ENCODE peak calls at places on chromosomes 4 and X, in six cellular contexts. One of them, this sample, is unnamed.

GRCh38 chr4:110631582-110632505 is 9.0 kb upstream of the PITX2 start:
- DNase-seq in A549: peak; percentile 79
- DNase-seq in IMR-90: peak; percentile 84
- DNase-seq in K562: peak; percentile 71
- DNase-seq in GM12878: no peak
- DNase-seq in HepG2: peak; percentile 54
- DNase-seq in this sample: no peak

GRCh38 chr4:182014989-182015388 is 228.2 kb upstream of the TENM3 start:
- DNase-seq in A549: no peak
- DNase-seq in IMR-90: no peak
- DNase-seq in K562: no peak
- DNase-seq in GM12878: no peak
- DNase-seq in HepG2: no peak
- DNase-seq in this sample: no peak

GRCh38 chr4:155758500-155759371 is at the start of gene GUCY1B1:
- DNase-seq in A549: peak; percentile 76
- DNase-seq in IMR-90: peak; percentile 94
- DNase-seq in K562: peak; percentile 42
- DNase-seq in GM12878: peak; percentile 44
- DNase-seq in HepG2: no peak
- DNase-seq in this sample: peak; percentile 96

GRCh38 chr4:118993329-118993728 is 104.7 kb downstream of the SYNPO2 start:
- DNase-seq in A549: no peak
- DNase-seq in IMR-90: no peak
- DNase-seq in K562: no peak
- DNase-seq in GM12878: no peak
- DNase-seq in HepG2: no peak
- DNase-seq in this sample: no peak

GRCh38 chr4:103012085-103012484 is 7.4 kb downstream of the SLC9B1 start:
- DNase-seq in A549: no peak
- DNase-seq in IMR-90: peak; percentile 83
- DNase-seq in K562: no peak
- DNase-seq in GM12878: no peak
- DNase-seq in HepG2: no peak
- DNase-seq in this sample: no peak

GRCh38 chr4:39730067-39730466 is 32.1 kb downstream of the UBE2K start:
- DNase-seq in A549: no peak
- DNase-seq in IMR-90: no peak
- DNase-seq in K562: no peak
- DNase-seq in GM12878: no peak
- DNase-seq in HepG2: peak; percentile 9
- DNase-seq in this sample: no peak

GRCh38 chr4:1488831-1489638 is 82.8 kb upstream of the NKX1-1 start:
- DNase-seq in A549: no peak
- DNase-seq in IMR-90: no peak
- DNase-seq in K562: no peak
- DNase-seq in GM12878: no peak
- DNase-seq in HepG2: no peak
- DNase-seq in this sample: no peak

GRCh38 chr4:55396305-55397023 is 707 bp downstream of the TMEM165 start:
- DNase-seq in A549: peak; percentile 25
- DNase-seq in IMR-90: peak; percentile 38
- DNase-seq in K562: peak; percentile 54
- DNase-seq in GM12878: no peak
- DNase-seq in HepG2: peak; percentile 31
- DNase-seq in this sample: peak; percentile 47

GRCh38 chrX:109967151-109967550 is 35.8 kb upstream of the TMEM164 start:
- DNase-seq in A549: no peak
- DNase-seq in IMR-90: peak; percentile 15
- DNase-seq in K562: no peak
- DNase-seq in GM12878: no peak
- DNase-seq in HepG2: no peak
- DNase-seq in this sample: no peak

GRCh38 chr4:130712038-130712437 is 1616.1 kb downstream of the C4orf33 start:
- DNase-seq in A549: no peak
- DNase-seq in IMR-90: no peak
- DNase-seq in K562: no peak
- DNase-seq in GM12878: no peak
- DNase-seq in HepG2: no peak
- DNase-seq in this sample: no peak

GRCh38 chrX:12548746-12549145 is 242.5 kb upstream of the PRPS2 start:
- DNase-seq in A549: no peak
- DNase-seq in IMR-90: peak; percentile 17
- DNase-seq in K562: no peak
- DNase-seq in GM12878: no peak
- DNase-seq in HepG2: no peak
- DNase-seq in this sample: peak; percentile 17

GRCh38 chr4:30718889-30719252 is 1.3 kb upstream of the PCDH7 start:
- DNase-seq in A549: peak; percentile 0
- DNase-seq in IMR-90: peak; percentile 48
- DNase-seq in K562: no peak
- DNase-seq in GM12878: no peak
- DNase-seq in HepG2: no peak
- DNase-seq in this sample: no peak

GRCh38 chr4:117137143-117137542 is 51.8 kb upstream of the TRAM1L1 start:
- DNase-seq in A549: no peak
- DNase-seq in IMR-90: peak; percentile 97
- DNase-seq in K562: no peak
- DNase-seq in GM12878: no peak
- DNase-seq in HepG2: no peak
- DNase-seq in this sample: no peak

GRCh38 chr4:6520978-6521377 is 48.6 kb upstream of the PPP2R2C start:
- DNase-seq in A549: no peak
- DNase-seq in IMR-90: no peak
- DNase-seq in K562: no peak
- DNase-seq in GM12878: no peak
- DNase-seq in HepG2: no peak
- DNase-seq in this sample: no peak

GRCh38 chr4:128869801-128870509 is 60.5 kb downstream of the JADE1 start:
- DNase-seq in A549: no peak
- DNase-seq in IMR-90: peak; percentile 36
- DNase-seq in K562: no peak
- DNase-seq in GM12878: no peak
- DNase-seq in HepG2: no peak
- DNase-seq in this sample: no peak

GRCh38 chr4:72326692-72327632 is 242.1 kb downstream of the ADAMTS3 start:
- DNase-seq in A549: peak; percentile 2
- DNase-seq in IMR-90: peak; percentile 42
- DNase-seq in K562: no peak
- DNase-seq in GM12878: no peak
- DNase-seq in HepG2: peak; percentile 33
- DNase-seq in this sample: peak; percentile 36

GRCh38 chr4:25654971-25655963 is at the start of gene SLC34A2:
- DNase-seq in A549: no peak
- DNase-seq in IMR-90: no peak
- DNase-seq in K562: no peak
- DNase-seq in GM12878: no peak
- DNase-seq in HepG2: peak; percentile 7
- DNase-seq in this sample: no peak

GRCh38 chr4:117664706-117665444 is 369.4 kb upstream of the NDST3 start:
- DNase-seq in A549: no peak
- DNase-seq in IMR-90: no peak
- DNase-seq in K562: no peak
- DNase-seq in GM12878: no peak
- DNase-seq in HepG2: no peak
- DNase-seq in this sample: no peak

GRCh38 chrX:125266153-125266660 is 53.5 kb upstream of the TEX13C start:
- DNase-seq in A549: no peak
- DNase-seq in IMR-90: no peak
- DNase-seq in K562: no peak
- DNase-seq in GM12878: no peak
- DNase-seq in HepG2: no peak
- DNase-seq in this sample: no peak

GRCh38 chr4:124932447-124932846 is 219.9 kb upstream of the ANKRD50 start:
- DNase-seq in A549: no peak
- DNase-seq in IMR-90: no peak
- DNase-seq in K562: no peak
- DNase-seq in GM12878: no peak
- DNase-seq in HepG2: no peak
- DNase-seq in this sample: no peak

GRCh38 chr4:72444104-72444503 is 124.9 kb downstream of the ADAMTS3 start:
- DNase-seq in A549: no peak
- DNase-seq in IMR-90: no peak
- DNase-seq in K562: no peak
- DNase-seq in GM12878: no peak
- DNase-seq in HepG2: no peak
- DNase-seq in this sample: no peak

GRCh38 chrX:154307207-154307606 is 11.6 kb downstream of the TKTL1 start:
- DNase-seq in A549: no peak
- DNase-seq in IMR-90: no peak
- DNase-seq in K562: no peak
- DNase-seq in GM12878: no peak
- DNase-seq in HepG2: no peak
- DNase-seq in this sample: no peak

GRCh38 chrX:154310991-154311541 is 15.5 kb downstream of the TKTL1 start:
- DNase-seq in A549: no peak
- DNase-seq in IMR-90: peak; percentile 7
- DNase-seq in K562: no peak
- DNase-seq in GM12878: no peak
- DNase-seq in HepG2: no peak
- DNase-seq in this sample: no peak

GRCh38 chrX:154305481-154306205 is 10.0 kb downstream of the TKTL1 start:
- DNase-seq in A549: no peak
- DNase-seq in IMR-90: no peak
- DNase-seq in K562: no peak
- DNase-seq in GM12878: no peak
- DNase-seq in HepG2: no peak
- DNase-seq in this sample: no peak

GRCh38 chrX:154309041-154309775 is 13.6 kb downstream of the TKTL1 start:
- DNase-seq in A549: no peak
- DNase-seq in IMR-90: no peak
- DNase-seq in K562: no peak
- DNase-seq in GM12878: no peak
- DNase-seq in HepG2: no peak
- DNase-seq in this sample: no peak

DNA sequence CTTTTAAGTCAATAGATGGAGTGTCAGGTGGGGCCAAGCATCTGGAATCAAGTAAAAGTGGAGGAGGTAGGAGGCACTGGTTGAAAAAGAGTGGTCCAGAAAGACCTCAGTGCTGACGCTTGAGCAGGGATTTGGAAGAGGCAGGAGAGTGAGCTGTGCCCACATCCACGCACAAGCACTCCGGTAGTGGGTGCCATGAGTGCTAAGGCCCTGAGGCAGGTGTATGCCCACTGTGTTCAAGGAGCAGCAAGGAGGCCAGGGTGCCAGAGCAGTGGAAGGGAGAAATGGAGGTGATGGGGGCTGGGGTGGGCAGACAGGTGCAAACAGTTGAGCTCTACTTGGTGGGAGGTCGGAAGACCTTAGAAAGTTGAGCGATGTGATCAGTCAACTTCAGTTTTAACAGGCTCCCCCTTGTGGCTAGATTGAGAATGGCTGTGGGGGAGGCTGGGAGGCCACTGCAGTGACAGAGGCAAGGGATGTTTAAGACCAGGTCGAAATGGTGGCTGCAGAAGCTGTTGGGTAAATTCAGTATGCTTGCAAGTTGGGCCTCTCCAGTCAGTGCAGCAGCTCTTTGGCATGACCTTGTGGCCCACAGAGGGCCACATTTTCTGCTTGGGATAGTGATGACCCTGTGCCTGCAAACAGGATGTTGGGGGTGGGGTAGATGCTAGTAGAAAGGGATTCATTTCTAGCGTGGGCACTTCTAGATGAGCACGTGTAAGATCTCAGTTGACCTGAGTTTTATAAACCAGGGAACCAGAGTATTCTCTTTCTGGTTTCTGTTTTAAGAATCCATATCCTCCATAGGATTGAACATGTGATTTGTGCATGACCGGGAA is 12.7 kb downstream of the TKTL1 start:
- DNase-seq in A549: peak; percentile 39
- DNase-seq in IMR-90: peak; percentile 10
- DNase-seq in K562: peak; percentile 70
- DNase-seq in GM12878: no peak
- DNase-seq in HepG2: peak; percentile 16
- DNase-seq in this sample: peak; percentile 78
- TF ChIP-seq BHLHE40 in A549: no peak
- TF ChIP-seq BHLHE40 in IMR-90: no peak
- TF ChIP-seq BHLHE40 in K562: no peak
- TF ChIP-seq BHLHE40 in GM12878: no peak
- TF ChIP-seq BHLHE40 in HepG2: no peak
- TF ChIP-seq BHLHE40 in this sample: no peak

GRCh38 chr4:86615501-86615900 is 21.4 kb downstream of the PTPN13 start:
- DNase-seq in A549: no peak
- DNase-seq in IMR-90: no peak
- DNase-seq in K562: no peak
- DNase-seq in GM12878: no peak
- DNase-seq in HepG2: no peak
- DNase-seq in this sample: no peak
- TF ChIP-seq BHLHE40 in A549: no peak
- TF ChIP-seq BHLHE40 in IMR-90: no peak
- TF ChIP-seq BHLHE40 in K562: no peak
- TF ChIP-seq BHLHE40 in GM12878: no peak
- TF ChIP-seq BHLHE40 in HepG2: no peak
- TF ChIP-seq BHLHE40 in this sample: no peak

GRCh38 chr4:84841435-84841834 is 125.1 kb downstream of the WDFY3 start:
- DNase-seq in A549: no peak
- DNase-seq in IMR-90: no peak
- DNase-seq in K562: no peak
- DNase-seq in GM12878: no peak
- DNase-seq in HepG2: no peak
- DNase-seq in this sample: no peak

DNA sequence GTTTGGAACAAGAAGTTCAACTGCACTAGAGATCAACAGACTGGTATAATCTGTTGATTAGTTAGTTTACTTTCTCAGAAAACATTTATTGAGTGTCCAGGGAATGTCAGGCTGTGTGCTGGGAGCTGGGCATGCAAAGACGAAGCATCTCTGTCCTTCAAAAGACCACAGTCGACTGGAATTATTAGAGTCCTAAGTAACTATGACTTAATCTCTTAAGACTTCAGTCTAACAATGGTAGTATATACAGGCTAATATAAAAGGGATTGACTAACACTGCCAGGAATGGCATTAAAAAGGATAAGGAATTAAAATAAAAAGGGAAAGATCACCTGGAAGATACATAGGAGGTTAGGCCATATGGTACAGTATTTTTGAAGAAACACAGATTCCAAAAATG is 128.7 kb downstream of the WDFY3 start:
- DNase-seq in A549: no peak
- DNase-seq in IMR-90: peak; percentile 12
- DNase-seq in K562: no peak
- DNase-seq in GM12878: no peak
- DNase-seq in HepG2: no peak
- DNase-seq in this sample: no peak
- TF ChIP-seq BHLHE40 in A549: no peak
- TF ChIP-seq BHLHE40 in IMR-90: no peak
- TF ChIP-seq BHLHE40 in K562: no peak
- TF ChIP-seq BHLHE40 in GM12878: no peak
- TF ChIP-seq BHLHE40 in HepG2: no peak
- TF ChIP-seq BHLHE40 in this sample: no peak

GRCh38 chrX:41875142-41875541 is 48.2 kb downstream of the CASK start:
- DNase-seq in A549: no peak
- DNase-seq in IMR-90: peak; percentile 65
- DNase-seq in K562: no peak
- DNase-seq in GM12878: no peak
- DNase-seq in HepG2: no peak
- DNase-seq in this sample: no peak
- TF ChIP-seq BHLHE40 in A549: no peak
- TF ChIP-seq BHLHE40 in IMR-90: no peak
- TF ChIP-seq BHLHE40 in K562: no peak
- TF ChIP-seq BHLHE40 in GM12878: no peak
- TF ChIP-seq BHLHE40 in HepG2: no peak
- TF ChIP-seq BHLHE40 in this sample: no peak

This sample was measured in HEK293T.